ENCODE peak calls at places on chromosomes 4 and X, in four cellular contexts. H is H1, T is GM12878, O is NT2/D1. D is an unnamed sample.

GRCh38 chr4:41029098-41029497 is 185.2 kb downstream of the APBB2 start:
- DNase-seq in T (no peak), O (no peak), H (no peak), D (no peak)

GRCh38 chr4:113452868-113453620 is 308.5 kb downstream of the CAMK2D start:
- DNase-seq in T (no peak), H (no peak), O (peak), D (no peak)

GRCh38 chrX:20352935-20353336 is 86.2 kb upstream of the RPS6KA3 start:
- DNase-seq in H (no peak), T (peak), O (no peak), D (no peak)

GRCh38 chr4:140928880-140929279 is 172.7 kb upstream of the TBC1D9 start:
- DNase-seq in O (no peak), T (no peak), H (no peak), D (no peak)

GRCh38 chrX:57104921-57105398 is 16.4 kb downstream of the SPIN2B start:
- DNase-seq in H (no peak), T (no peak), O (peak), D (no peak)

GRCh38 chr4:186762361-186762760 is 38.7 kb upstream of the FAT1 start:
- DNase-seq in O (no peak), H (no peak), T (no peak), D (no peak)

GRCh38 chrX:136159615-136160025 is 12.3 kb downstream of the FHL1 start:
- DNase-seq in O (no peak), H (no peak), T (no peak), D (no peak)

GRCh38 chr4:175891863-175892262 is 79.8 kb upstream of the GPM6A start:
- DNase-seq in T (no peak), O (no peak), H (no peak), D (peak)

GRCh38 chr4:8478801-8479744 is 38.5 kb downstream of the TRMT44 start:
- DNase-seq in H (no peak), O (no peak), T (no peak), D (no peak)

GRCh38 chrX:149992918-149993317 is 54.6 kb upstream of the EOLA2 start:
- DNase-seq in O (no peak), T (no peak), H (no peak), D (no peak)

GRCh38 chrX:151762802-151763201 is 28.3 kb downstream of the CNGA2 start:
- DNase-seq in O (no peak), H (no peak), T (no peak), D (no peak)

GRCh38 chrX:151759041-151759440 is 24.5 kb downstream of the CNGA2 start:
- DNase-seq in T (no peak), O (no peak), H (no peak), D (no peak)

GRCh38 chrX:151765026-151765425 is 30.5 kb downstream of the CNGA2 start:
- DNase-seq in O (no peak), H (no peak), T (no peak), D (no peak)

DNA sequence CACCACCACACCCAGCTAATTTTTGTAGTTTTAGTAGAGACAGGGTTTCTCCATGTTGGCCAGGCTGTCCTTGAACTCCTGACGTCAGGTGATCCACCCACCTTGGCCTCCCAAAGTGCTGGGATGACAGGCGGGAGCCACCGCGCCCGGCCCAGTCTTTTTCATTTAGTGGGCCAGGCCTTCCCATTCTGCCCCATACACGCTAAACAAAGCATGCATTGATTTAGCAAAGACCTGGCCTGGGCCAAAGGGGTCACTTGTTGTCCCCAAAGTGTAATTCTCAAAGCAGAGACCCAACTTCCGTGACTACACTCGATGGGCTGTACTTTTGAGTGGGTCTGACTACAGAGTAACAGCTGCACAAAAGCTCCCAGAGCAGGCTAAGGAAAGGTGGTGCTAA is 29.2 kb downstream of the CNGA2 start:
- DNase-seq in T (no peak), O (no peak), H (no peak), D (no peak)
- TF ChIP-seq SUZ12 in T (no peak), O (no peak), H (no peak), D (no peak)

GRCh38 chr4:100517864-100518341 is at the start of gene EMCN:
- DNase-seq in O (no peak), T (no peak), H (no peak), D (no peak)
- TF ChIP-seq SUZ12 in O (no peak), T (no peak), H (no peak), D (no peak)

GRCh38 chrX:102627640-102628039 is 23.6 kb upstream of the GPRASP1 start:
- DNase-seq in T (no peak), O (no peak), H (no peak), D (no peak)

GRCh38 chrX:102624105-102624504 is 24.8 kb downstream of the ARMCX5 start:
- DNase-seq in T (no peak), O (no peak), H (no peak), D (no peak)
- TF ChIP-seq SUZ12 in T (no peak), O (no peak), H (no peak), D (no peak)

DNA sequence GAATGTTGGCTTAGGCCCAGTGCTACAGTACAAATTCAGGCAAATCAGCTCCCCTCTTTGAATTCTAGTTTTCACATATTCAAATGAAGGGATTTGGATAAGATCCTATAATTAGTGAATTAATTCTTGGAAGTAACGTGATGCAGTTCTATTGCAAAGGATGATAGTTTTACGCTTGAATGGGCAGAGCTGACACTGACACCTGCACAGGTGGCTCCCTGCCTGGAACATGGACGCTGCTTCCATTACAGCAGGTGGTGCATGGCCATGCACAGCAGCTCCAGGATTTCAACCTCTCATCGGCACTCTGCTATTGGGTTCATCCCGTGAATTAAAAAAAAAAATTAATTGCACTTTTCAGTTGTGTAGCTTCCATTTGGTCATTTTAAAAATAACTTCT is 28.4 kb upstream of the RPS6KA6 start:
- DNase-seq in H (no peak), O (no peak), T (no peak), D (no peak)
- TF ChIP-seq SUZ12 in H (no peak), O (no peak), T (no peak), D (no peak)

GRCh38 chrX:48890296-48890925 is 7.2 kb downstream of the TIMM17B start:
- DNase-seq in H (no peak), O (no peak), T (no peak), D (no peak)
- TF ChIP-seq SUZ12 in H (no peak), O (no peak), T (no peak), D (no peak)

DNA sequence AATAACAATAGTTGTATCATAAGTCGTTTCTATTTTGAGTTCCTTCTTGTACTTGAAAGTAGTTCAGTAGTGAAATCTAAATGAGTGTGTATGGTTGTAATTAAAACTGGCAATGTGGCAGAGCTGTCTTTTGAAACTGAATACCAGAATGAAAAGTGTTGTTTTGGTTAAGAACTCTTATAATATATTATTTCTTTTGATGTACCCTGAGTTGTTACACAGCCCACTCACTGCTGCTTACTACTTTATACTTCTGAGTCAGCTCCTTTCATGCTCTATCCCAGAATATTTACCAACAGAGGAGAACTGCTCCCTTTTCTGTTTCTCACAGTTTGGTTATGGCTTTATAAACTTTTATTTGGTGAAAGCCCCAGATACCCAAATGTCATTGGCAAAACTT is 28.8 kb downstream of the FAM199X start:
- DNase-seq in T (no peak), O (no peak), H (no peak), D (no peak)
- TF ChIP-seq SUZ12 in T (no peak), O (no peak), H (no peak), D (no peak)